ENCODE peak calls at places on chromosomes 11 and 22, in ten cellular contexts. Y is T-helper 22 cell; A is EL; B is activated naive CD8-positive, alpha-beta T cell treated with anti-CD3 and anti-CD28 coated beads for 36 hours; C is NCI-H2081; K is frontal cortex; X is AG04450; F is fibroblast of lung; L is sciatic nerve; D is NCI-H510A treated with DMSO at 0.1 percent for 48 hours. Q is an unnamed sample.

GRCh38 chr11:11302565-11302964 is 50.5 kb downstream of the CSNK2A3 start:
- DNase-seq in X (no peak), L (no peak), A (no peak), C (no peak), D (no peak), Y (no peak), K (no peak), B (no peak), F (no peak), Q (no peak)

GRCh38 chr11:67667490-67668190 is 6.8 kb downstream of the ALDH3B2 start:
- DNase-seq in A (no peak), C (no peak), F (no peak), L (no peak), D (no peak), K (no peak), B (no peak), X (no peak), Y (no peak), Q (no peak)

GRCh38 chr11:92765965-92766371 is 203.5 kb upstream of the MTNR1B start:
- DNase-seq in A (peak), D (no peak), X (no peak), B (no peak), K (no peak), L (no peak), F (peak), Y (no peak), C (peak), Q (no peak)

GRCh38 chr11:45961841-45962240 is 39.4 kb downstream of the LARGE2 start:
- DNase-seq in D (no peak), L (no peak), A (no peak), K (no peak), Y (no peak), C (no peak), X (no peak), B (no peak), F (no peak), Q (no peak)

GRCh38 chr11:2583605-2583958 is 116.2 kb downstream of the KCNQ1OT1 start:
- DNase-seq in X (no peak), K (no peak), B (no peak), A (no peak), Y (no peak), L (peak), C (no peak), F (no peak), D (no peak), Q (no peak)

GRCh38 chr22:27435839-27436581 is 365.5 kb downstream of the MN1 start:
- DNase-seq in K (no peak), L (peak), X (peak), D (no peak), Y (no peak), A (peak), C (no peak), F (peak), B (no peak), Q (peak)

GRCh38 chr22:29689201-29689871 is 30.5 kb upstream of the CABP7 start:
- DNase-seq in A (no peak), L (no peak), X (no peak), B (no peak), Y (no peak), K (no peak), D (no peak), C (no peak), F (no peak), Q (no peak)

GRCh38 chr22:45131749-45132148 is 32.0 kb upstream of the NUP50 start:
- DNase-seq in C (no peak), K (no peak), L (no peak), X (no peak), B (no peak), F (peak), A (no peak), Y (no peak), D (no peak), Q (no peak)

GRCh38 chr11:46369458-46370152 is 11.9 kb upstream of the MDK start:
- DNase-seq in L (no peak), X (peak), B (peak), Y (no peak), A (peak), C (peak), K (no peak), D (no peak), F (peak), Q (peak)

GRCh38 chr22:41762980-41763779 is 37.3 kb upstream of the CCDC134 start:
- DNase-seq in K (no peak), C (peak), D (peak), L (peak), F (peak), Y (no peak), X (no peak), A (peak), B (peak), Q (no peak)

GRCh38 chr11:45384016-45384415 is 97.9 kb upstream of the SYT13 start:
- DNase-seq in X (no peak), K (no peak), D (no peak), A (no peak), C (no peak), B (no peak), Y (no peak), L (no peak), F (no peak), Q (no peak)

GRCh38 chr11:119880873-119881272 is 151.9 kb upstream of the NECTIN1 start:
- DNase-seq in C (no peak), Y (no peak), F (no peak), K (no peak), X (no peak), L (no peak), B (no peak), D (no peak), A (no peak), Q (no peak)

GRCh38 chr22:20051927-20052308 is 28.1 kb upstream of the DGCR8 start:
- DNase-seq in B (no peak), L (no peak), X (no peak), K (no peak), F (no peak), C (no peak), A (no peak), D (no peak), Y (no peak), Q (no peak)

GRCh38 chr11:213111-213510 is 5.6 kb downstream of the RIC8A start:
- DNase-seq in X (no peak), C (no peak), A (no peak), D (no peak), Y (no peak), B (no peak), K (no peak), L (peak), F (no peak), Q (no peak)

GRCh38 chr11:107017433-107018227 is 646 bp downstream of the GUCY1A2 start:
- DNase-seq in A (peak), Y (no peak), C (peak), D (peak), L (peak), K (peak), B (peak), F (peak), X (no peak), Q (no peak)

GRCh38 chr22:33757443-33758124 is 162.7 kb downstream of the LARGE1 start:
- DNase-seq in A (no peak), L (no peak), B (no peak), F (no peak), C (no peak), D (no peak), X (no peak), Y (no peak), K (no peak), Q (no peak)

GRCh38 chr11:46142561-46142960 is 21.3 kb upstream of the PHF21A start:
- DNase-seq in K (no peak), Y (no peak), F (no peak), L (no peak), X (no peak), C (no peak), B (no peak), A (no peak), D (no peak), Q (no peak)

GRCh38 chr11:35281169-35281591 is 138.2 kb downstream of the SLC1A2 start:
- DNase-seq in K (no peak), B (no peak), Y (no peak), D (no peak), L (no peak), C (no peak), X (no peak), A (no peak), F (no peak), Q (no peak)

GRCh38 chr11:39571081-39571480 is 1888.4 kb downstream of the LRRC4C start:
- DNase-seq in C (no peak), D (no peak), K (no peak), A (no peak), L (no peak), Y (no peak), B (no peak), F (no peak), X (no peak), Q (no peak)

GRCh38 chr22:47043835-47044721 is 281.6 kb downstream of the TBC1D22A start:
- DNase-seq in X (peak), Y (no peak), B (peak), A (peak), F (peak), K (no peak), L (no peak), D (peak), C (peak), Q (peak)

GRCh38 chr22:42721045-42721434 is 370 bp upstream of the A4GALT start:
- DNase-seq in D (no peak), X (no peak), Y (no peak), F (no peak), B (no peak), L (no peak), A (peak), K (no peak), C (no peak), Q (no peak)

Q was measured in HCEC 1CT.